ENCODE peak calls at places on chromosomes 11 and 22, in ten cellular contexts. D, H, X, W, O, K, Q, A, U and Y are unnamed samples.

GRCh38 chr22:26894766-26895485 is 237.5 kb downstream of the MIAT start:
- DNase-seq in U (no peak), A (peak), K (no peak), O (no peak), W (no peak), Q (no peak), H (no peak), X (peak), D (no peak), Y (peak)

GRCh38 chr11:60457576-60457975 is 1.9 kb downstream of the MS4A1 start:
- DNase-seq in O (no peak), X (no peak), Q (no peak), U (no peak), K (no peak), H (peak), D (no peak), A (no peak), W (no peak), Y (no peak)

GRCh38 chr11:71301046-71301857 is 48.9 kb upstream of the SHANK2 start:
- DNase-seq in A (no peak), W (no peak), X (no peak), Q (no peak), U (peak), D (no peak), K (no peak), O (peak), H (no peak), Y (no peak)

GRCh38 chr11:120344302-120345004 is 8.2 kb downstream of the ARHGEF12 start:
- DNase-seq in H (peak), K (no peak), U (no peak), D (no peak), Q (no peak), X (peak), O (no peak), W (no peak), A (peak), Y (no peak)

GRCh38 chr22:48636746-48637145 is 1190.9 kb downstream of the BRD1 start:
- DNase-seq in D (no peak), U (no peak), W (no peak), A (no peak), X (no peak), Q (no peak), O (no peak), K (no peak), H (no peak), Y (no peak)

GRCh38 chr11:69002101-69002742 is 10.8 kb downstream of the MRGPRF start:
- DNase-seq in H (no peak), U (no peak), K (no peak), O (peak), X (no peak), A (no peak), W (no peak), Q (no peak), D (no peak), Y (no peak)

GRCh38 chr22:25823276-25823675 is 81.3 kb downstream of the MYO18B start:
- DNase-seq in D (no peak), A (no peak), O (no peak), U (no peak), Q (no peak), X (no peak), W (no peak), H (no peak), K (no peak), Y (no peak)

GRCh38 chr11:69260622-69261021 is 33.3 kb upstream of the MYEOV start:
- DNase-seq in O (no peak), X (no peak), A (no peak), W (no peak), D (no peak), K (no peak), Q (no peak), H (no peak), U (no peak), Y (no peak)

GRCh38 chr22:46079861-46080821 is 70.2 kb upstream of the PPARA start:
- DNase-seq in H (no peak), W (no peak), X (no peak), K (peak), A (no peak), U (peak), O (no peak), D (no peak), Q (peak), Y (peak)

GRCh38 chr22:37589607-37590006 is 9.7 kb upstream of the LGALS2 start:
- DNase-seq in D (no peak), O (peak), X (no peak), A (no peak), H (no peak), Q (no peak), K (no peak), W (no peak), U (no peak), Y (no peak)

GRCh38 chr11:75273331-75273988 is 32.9 kb downstream of the TPBGL start:
- DNase-seq in D (no peak), U (no peak), X (no peak), W (no peak), H (no peak), Q (peak), O (peak), K (no peak), A (no peak), Y (no peak)

GRCh38 chr11:114430290-114430689 is 9.0 kb upstream of the REXO2 start:
- DNase-seq in D (no peak), X (no peak), A (no peak), O (no peak), K (no peak), Q (no peak), U (no peak), H (no peak), W (no peak), Y (no peak)

GRCh38 chr11:22472306-22472705 is 134.1 kb downstream of the SLC17A6 start:
- DNase-seq in W (no peak), K (no peak), O (peak), A (no peak), U (no peak), D (no peak), X (peak), Q (no peak), H (no peak), Y (no peak)

GRCh38 chr22:42662114-42663021 is 13.2 kb upstream of the CYB5R3 start:
- DNase-seq in O (peak), X (peak), A (no peak), K (peak), Q (peak), W (peak), H (peak), U (peak), D (no peak), Y (peak)

GRCh38 chr11:21810650-21811049 is 382.2 kb upstream of the ANO5 start:
- DNase-seq in K (peak), O (no peak), H (no peak), D (no peak), U (no peak), W (no peak), Q (no peak), A (no peak), X (no peak), Y (no peak)

GRCh38 chr11:35842958-35843357 is 100.9 kb upstream of the LDLRAD3 start:
- DNase-seq in D (no peak), Q (no peak), O (no peak), U (no peak), A (no peak), K (no peak), H (no peak), W (no peak), X (no peak), Y (no peak)

GRCh38 chr22:37165940-37166674 is 16.4 kb upstream of the IL2RB start:
- DNase-seq in U (no peak), A (no peak), Q (no peak), X (no peak), D (no peak), H (no peak), W (no peak), K (peak), O (no peak), Y (no peak)

GRCh38 chr11:90491466-90491865 is 268.6 kb upstream of the CHORDC1 start:
- DNase-seq in U (no peak), H (no peak), W (no peak), D (no peak), O (no peak), A (no peak), Q (no peak), K (no peak), X (no peak), Y (no peak)

GRCh38 chr22:33329398-33329797 is 271.2 kb upstream of the SYN3 start:
- DNase-seq in A (no peak), Q (no peak), U (no peak), O (no peak), D (no peak), X (no peak), H (no peak), W (no peak), K (no peak), Y (no peak)

GRCh38 chr11:113345978-113346377 is 31.6 kb downstream of the TTC12 start:
- DNase-seq in U (no peak), H (no peak), W (no peak), A (no peak), X (peak), D (no peak), Q (no peak), O (no peak), K (no peak), Y (peak)

GRCh38 chr11:19378814-19379213 is 138.1 kb upstream of the E2F8 start:
- DNase-seq in O (no peak), D (no peak), Q (no peak), K (no peak), X (no peak), W (no peak), U (no peak), H (no peak), A (no peak), Y (no peak)

GRCh38 chr11:70124321-70125061 is 46.4 kb downstream of the ANO1 start:
- DNase-seq in X (no peak), O (no peak), A (no peak), W (no peak), H (no peak), K (no peak), U (no peak), D (no peak), Q (no peak), Y (no peak)

GRCh38 chr11:105915036-105915435 is 107.0 kb downstream of the MSANTD4 start:
- DNase-seq in H (no peak), W (no peak), X (no peak), D (no peak), K (no peak), Q (no peak), A (no peak), O (peak), U (no peak), Y (no peak)

GRCh38 chr11:1040428-1041148 is 4.1 kb upstream of the MUC6 start:
- DNase-seq in X (no peak), O (no peak), A (no peak), H (no peak), U (peak), W (no peak), Q (no peak), D (no peak), K (no peak), Y (no peak)

GRCh38 chr11:8018742-8019631 is 31.9 kb downstream of the EIF3F start:
- DNase-seq in K (peak), W (peak), Q (peak), X (peak), D (no peak), H (no peak), O (peak), A (no peak), U (peak), Y (peak)

GRCh38 chr11:88538088-88538487 is 200.6 kb upstream of the CTSC start:
- DNase-seq in U (no peak), W (no peak), O (no peak), Q (no peak), X (peak), H (no peak), D (no peak), A (no peak), K (no peak), Y (peak)

GRCh38 chr11:69948256-69949141 is 129.3 kb upstream of the FGF3 start:
- DNase-seq in D (no peak), W (no peak), Q (no peak), O (peak), X (peak), K (peak), A (peak), U (peak), H (no peak), Y (peak)

GRCh38 chr22:42489000-42489399 is 30.6 kb downstream of the RRP7A start:
- DNase-seq in K (no peak), W (no peak), A (no peak), X (no peak), O (no peak), Q (no peak), U (no peak), D (no peak), H (no peak), Y (no peak)

GRCh38 chr22:30009478-30009877 is 70.8 kb upstream of the HORMAD2 start:
- DNase-seq in W (no peak), X (no peak), Q (no peak), O (no peak), K (no peak), U (no peak), D (no peak), A (no peak), H (no peak), Y (no peak)

GRCh38 chr22:47038206-47038835 is 275.9 kb downstream of the TBC1D22A start:
- DNase-seq in D (no peak), H (no peak), K (peak), X (no peak), Q (no peak), A (no peak), U (no peak), O (no peak), W (no peak), Y (no peak)

GRCh38 chr11:115984228-115984627 is 480.0 kb upstream of the CADM1 start:
- DNase-seq in D (no peak), O (no peak), H (peak), A (no peak), X (no peak), U (no peak), Q (no peak), K (no peak), W (no peak), Y (no peak)
- TF ChIP-seq CTCF in D (no peak), O (no peak), H (peak), A (no peak), X (no peak), U (no peak), Q (no peak), K (no peak), W (no peak), Y (no peak)

DNA sequence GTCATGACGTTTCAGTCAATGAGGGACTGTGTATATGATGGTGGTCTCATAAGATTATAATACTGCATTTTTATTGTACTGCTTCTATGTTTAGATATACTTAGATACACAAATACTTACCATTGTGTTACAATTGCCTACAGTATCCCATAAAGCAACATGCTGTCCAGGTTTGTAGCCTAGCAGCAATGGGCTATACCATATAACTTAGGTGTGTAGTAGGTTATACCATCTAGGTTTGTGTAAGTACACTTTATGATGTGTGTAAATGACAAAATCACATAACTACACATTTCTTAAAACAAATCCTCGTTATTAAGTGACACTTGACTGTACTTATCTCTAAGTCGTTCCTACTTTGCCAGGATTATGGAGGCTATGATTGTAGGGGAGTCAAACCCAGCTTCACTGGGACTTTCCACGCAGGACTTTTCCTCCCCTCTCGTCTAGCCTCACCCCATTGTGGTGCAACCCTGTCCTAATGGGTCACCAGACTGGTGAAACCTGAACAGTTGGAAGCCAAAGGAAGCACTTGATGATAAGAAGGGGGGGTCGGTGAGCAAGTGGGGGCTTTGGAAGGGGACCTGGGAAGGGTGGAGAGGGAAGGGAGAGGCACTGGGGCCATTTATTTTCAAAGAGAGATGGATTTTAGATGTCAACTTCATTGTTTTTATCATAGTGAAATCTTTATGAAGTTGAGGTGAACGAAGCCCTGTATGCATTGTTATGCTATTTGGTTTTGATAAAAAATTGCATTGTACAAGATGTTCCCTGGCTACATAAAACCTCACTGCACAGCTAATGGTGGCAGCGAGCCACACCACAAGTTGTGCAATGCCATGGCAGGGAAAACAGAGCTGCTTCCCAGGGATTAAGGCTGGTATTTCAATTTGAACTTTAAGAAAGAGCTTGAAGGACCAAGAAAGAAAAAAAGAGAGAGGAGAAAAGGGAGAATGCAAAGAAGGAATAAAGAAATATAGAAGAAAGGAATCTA is 129.1 kb downstream of the EHF start:
- DNase-seq in A (no peak), U (peak), W (no peak), X (peak), O (no peak), Q (no peak), D (no peak), H (no peak), K (peak), Y (peak)
- H3K27ac ChIP-seq in A (no peak), U (peak), W (no peak), X (no peak), O (no peak), Q (no peak), D (no peak), H (no peak), K (peak), Y (peak)

GRCh38 chr11:6817668-6818067 is 18.2 kb upstream of the OR6A2 start:
- DNase-seq in Q (no peak), X (peak), D (peak), K (no peak), U (no peak), O (peak), W (no peak), H (no peak), A (no peak), Y (no peak)
- TF ChIP-seq CTCF in Q (no peak), X (no peak), D (peak), K (no peak), U (no peak), O (peak), W (no peak), H (no peak), A (no peak), Y (no peak)

DNA sequence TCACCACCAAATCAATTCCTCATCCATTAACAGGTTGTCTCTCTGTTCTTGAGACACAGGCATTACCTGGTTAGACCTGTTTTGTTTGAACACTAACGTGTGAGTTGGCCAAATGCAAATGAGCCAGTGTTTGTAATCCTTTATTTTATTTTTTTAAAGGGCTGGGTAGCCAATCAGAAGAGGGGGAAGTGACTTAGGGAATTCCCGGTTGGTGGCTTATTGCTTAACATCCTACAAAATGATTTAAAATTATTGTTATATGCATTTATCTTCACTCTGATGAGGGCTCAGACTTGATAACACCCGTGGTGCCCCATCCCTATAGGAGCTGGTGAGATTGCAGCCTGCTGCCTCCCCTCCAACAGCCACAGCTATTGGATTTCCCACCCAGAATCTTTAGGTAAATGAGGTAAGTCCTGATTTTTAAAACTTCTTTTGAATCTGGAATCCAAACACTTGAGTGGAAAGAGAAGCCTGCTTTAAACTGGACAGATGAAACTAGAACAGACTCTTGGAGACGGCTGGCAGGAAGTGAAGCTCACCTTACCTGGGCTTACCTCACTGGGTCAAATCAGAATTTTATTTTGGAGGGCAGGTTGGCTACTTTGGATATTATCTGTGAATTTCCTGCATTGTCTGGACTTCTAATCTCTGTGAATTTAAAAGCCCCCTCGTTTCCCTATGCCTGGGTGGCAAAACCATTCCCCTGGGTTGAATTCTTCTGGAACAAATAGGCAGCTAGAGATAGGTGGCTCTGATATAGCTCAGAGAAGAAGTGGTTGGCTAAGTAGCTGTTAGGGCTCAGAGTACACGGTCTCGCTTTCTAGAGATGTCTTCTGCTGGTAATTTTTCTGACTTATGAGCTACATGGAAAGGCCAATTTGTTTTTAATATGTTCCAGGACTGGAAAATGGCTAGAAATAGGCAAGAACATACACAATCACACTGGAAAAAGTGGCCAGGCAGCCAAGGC is at the start of gene EHF:
- DNase-seq in O (no peak), A (no peak), U (peak), Q (no peak), W (no peak), H (no peak), D (no peak), K (no peak), X (no peak), Y (peak)
- H3K27ac ChIP-seq in O (no peak), A (no peak), U (peak), Q (peak), W (no peak), H (no peak), D (no peak), K (no peak), X (no peak), Y (no peak)

GRCh38 chr22:22702159-22702873 is 57.9 kb downstream of the GGTLC2 start:
- DNase-seq in U (no peak), O (peak), W (no peak), K (no peak), X (no peak), Q (no peak), D (no peak), H (peak), A (no peak), Y (no peak)

GRCh38 chr22:22696104-22696503 is 51.7 kb downstream of the GGTLC2 start:
- DNase-seq in O (no peak), Q (no peak), A (no peak), W (no peak), X (no peak), K (no peak), D (no peak), U (no peak), H (no peak), Y (no peak)

GRCh38 chr22:22700631-22701030 is 56.2 kb downstream of the GGTLC2 start:
- DNase-seq in K (no peak), X (no peak), H (no peak), W (no peak), D (no peak), Q (no peak), O (peak), A (no peak), U (no peak), Y (no peak)

GRCh38 chr22:22697377-22698120 is 53.1 kb downstream of the GGTLC2 start:
- DNase-seq in Q (no peak), D (no peak), X (no peak), K (no peak), A (no peak), W (no peak), U (no peak), H (no peak), O (peak), Y (no peak)

DNA sequence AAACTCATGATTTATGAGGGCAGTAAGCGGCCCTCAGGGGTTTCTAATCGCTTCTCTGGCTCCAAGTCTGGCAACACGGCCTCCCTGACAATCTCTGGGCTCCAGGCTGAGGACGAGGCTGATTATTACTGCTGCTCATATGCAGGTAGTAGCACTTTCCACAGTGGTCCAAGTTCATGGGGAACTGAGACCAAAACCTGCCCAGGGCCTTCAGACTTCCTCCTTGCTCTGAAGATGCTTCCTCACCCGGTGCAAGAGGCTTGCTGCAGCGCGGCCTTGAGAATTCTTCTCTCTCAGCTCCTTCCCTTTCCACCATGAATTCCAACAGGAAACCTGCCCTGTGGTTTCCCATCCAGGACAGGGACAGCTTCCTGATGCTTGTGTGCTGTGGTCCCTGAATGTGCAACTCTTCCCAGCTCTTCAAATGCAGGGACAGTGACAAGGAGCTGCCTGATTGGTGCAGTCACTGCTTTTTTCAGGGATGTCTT is 53.9 kb downstream of the GGTLC2 start:
- DNase-seq in U (no peak), X (no peak), K (no peak), D (no peak), W (no peak), H (peak), Q (no peak), O (no peak), A (no peak), Y (no peak)
- TF ChIP-seq CTCF in U (no peak), X (no peak), K (no peak), D (no peak), W (no peak), H (no peak), Q (no peak), O (no peak), A (no peak), Y (no peak)